ENCODE peak calls at places on chromosomes 16 and 17, in nine cellular contexts. W is testis, R is H54, V is H1, A is A549, C is lower leg skin, B is IMR-90, F is heart left ventricle, I is sigmoid colon. N is an unnamed sample.

GRCh38 chr17:16919663-16920627 is 52.0 kb downstream of the TNFRSF13B start:
- DNase-seq in F (no peak), R (no peak), B (no peak), A (no peak), V (no peak), C (no peak), I (no peak), W (no peak), N (no peak)

GRCh38 chr16:68128577-68129305 is 43.6 kb downstream of the NFATC3 start:
- DNase-seq in R (no peak), V (no peak), A (no peak), C (no peak), I (no peak), F (no peak), W (no peak), B (peak; percentile 4), N (no peak)

GRCh38 chr17:34645636-34646035 is 66.3 kb downstream of the TMEM132E start:
- DNase-seq in C (no peak), W (no peak), V (no peak), A (no peak), R (no peak), I (no peak), B (no peak), F (no peak), N (no peak)

GRCh38 chr17:70483624-70484023 is 314.3 kb downstream of the KCNJ2 start:
- DNase-seq in F (no peak), B (no peak), C (no peak), V (no peak), W (no peak), I (no peak), A (no peak), R (no peak), N (no peak)

GRCh38 chr17:18859256-18859655 is 1.3 kb downstream of the PRPSAP2 start:
- DNase-seq in B (peak; percentile 73), A (no peak), C (no peak), V (no peak), I (no peak), W (no peak), R (no peak), F (no peak), N (no peak)

GRCh38 chr17:75854111-75854748 is 905 bp downstream of the WBP2 start:
- DNase-seq in A (peak; percentile 80), V (no peak), B (peak; percentile 57), R (peak; percentile 92), W (peak; percentile 58), I (peak; percentile 81), C (no peak), F (no peak), N (peak; percentile 69)

GRCh38 chr16:49504023-49504364 is 130.4 kb downstream of the C16orf78 start:
- DNase-seq in A (no peak), C (no peak), F (no peak), B (no peak), I (no peak), R (no peak), W (no peak), V (no peak), N (no peak)

GRCh38 chr16:46757339-46758050 is 9.4 kb upstream of the MYLK3 start:
- DNase-seq in B (peak; percentile 7), C (no peak), I (no peak), F (peak; percentile 84), R (no peak), W (no peak), V (no peak), A (no peak), N (no peak)

GRCh38 chr17:50184611-50185398 is 16.6 kb downstream of the COL1A1 start:
- DNase-seq in F (no peak), C (peak; percentile 90), I (peak; percentile 92), W (peak; percentile 44), R (no peak), B (peak; percentile 62), A (no peak), V (no peak), N (no peak)

GRCh38 chr17:40561871-40562611 is 3.2 kb downstream of the CCR7 start:
- DNase-seq in C (no peak), A (no peak), B (no peak), F (no peak), V (no peak), W (no peak), R (no peak), I (no peak), N (peak; percentile 7)

GRCh38 chr17:54666559-54666958 is 234.1 kb upstream of the TOM1L1 start:
- DNase-seq in W (no peak), B (no peak), C (no peak), I (no peak), F (no peak), R (no peak), A (no peak), V (no peak), N (no peak)

GRCh38 chr17:57243171-57243622 is 13.1 kb upstream of the MSI2 start:
- DNase-seq in I (peak; percentile 81), B (peak; percentile 60), V (peak; percentile 47), A (peak; percentile 88), R (peak; percentile 74), F (peak; percentile 73), W (peak; percentile 77), C (peak; percentile 47), N (peak; percentile 73)

GRCh38 chr17:57505841-57506240 is 239.3 kb downstream of the CCDC182 start:
- DNase-seq in V (no peak), R (no peak), I (no peak), W (no peak), C (no peak), A (no peak), F (no peak), B (no peak), N (no peak)

GRCh38 chr17:43750154-43750553 is 8.4 kb downstream of the SOST start:
- DNase-seq in B (no peak), C (no peak), V (no peak), I (no peak), R (no peak), A (no peak), W (no peak), F (no peak), N (no peak)

GRCh38 chr16:86231996-86232350 is 278.4 kb upstream of the FOXF1 start:
- DNase-seq in I (peak; percentile 28), V (no peak), F (no peak), W (no peak), R (no peak), A (no peak), C (no peak), B (no peak), N (peak; percentile 2)

GRCh38 chr16:67116388-67117311 is 6.9 kb downstream of the PHAF1 start:
- DNase-seq in A (no peak), R (no peak), F (no peak), C (no peak), B (no peak), W (no peak), V (no peak), I (peak; percentile 10), N (no peak)

GRCh38 chr16:23679274-23679985 is 741 bp downstream of the PLK1 start:
- DNase-seq in A (peak; percentile 80), F (no peak), W (no peak), V (no peak), C (no peak), B (peak; percentile 57), R (peak; percentile 43), I (no peak), N (no peak)

GRCh38 chr16:282944-283744 is at the start of gene PDIA2:
- DNase-seq in R (no peak), F (no peak), W (no peak), V (no peak), C (no peak), B (no peak), A (no peak), I (no peak), N (peak; percentile 92)

GRCh38 chr16:82034981-82035612 is at the start of gene HSD17B2:
- DNase-seq in B (peak; percentile 7), A (peak; percentile 21), F (no peak), W (no peak), I (no peak), C (no peak), V (no peak), R (no peak), N (no peak)
- TF ChIP-seq POLR2A in B (no peak), A (no peak), F (no peak), W (no peak), I (no peak), C (no peak), V (no peak), R (no peak), N (no peak)

DNA sequence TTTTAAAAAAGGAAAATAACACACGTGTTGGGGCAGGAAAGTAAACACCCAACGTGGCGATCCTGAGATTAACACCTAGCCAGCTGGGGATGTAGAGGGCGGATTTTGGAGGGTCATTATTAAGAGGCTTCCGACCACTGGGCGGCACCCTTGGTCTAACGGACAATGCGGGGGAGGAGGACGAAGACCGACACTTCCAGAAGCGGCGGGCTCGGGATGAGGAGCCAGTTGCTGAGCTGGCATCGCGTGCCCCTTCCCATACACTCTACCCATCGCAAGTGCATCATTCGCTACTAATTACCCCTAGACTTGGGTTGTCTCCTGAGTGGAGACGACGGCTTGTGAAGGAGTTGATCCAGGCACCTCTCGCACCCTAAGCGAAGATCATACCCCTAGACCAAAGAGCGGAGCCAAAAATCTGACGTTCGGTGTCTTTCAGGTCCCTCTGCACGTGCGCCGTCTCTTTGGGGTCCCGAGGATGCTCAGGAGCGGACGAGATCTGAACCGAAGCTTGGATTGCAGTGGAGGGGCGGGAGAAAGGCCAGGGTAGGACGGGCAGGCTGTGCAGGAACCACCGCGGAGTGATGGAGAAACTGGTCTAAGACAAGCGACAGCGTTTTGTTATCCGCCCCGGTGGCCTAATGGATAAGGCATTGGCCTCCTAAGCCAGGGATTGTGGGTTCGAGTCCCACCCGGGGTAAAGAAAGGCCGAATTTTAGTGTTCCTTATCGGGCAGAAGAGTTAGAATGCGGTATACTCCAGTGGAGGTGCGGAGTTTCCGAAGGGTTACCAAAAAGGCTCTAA is 17.6 kb downstream of the ZNF213 start:
- DNase-seq in F (peak; percentile 87), C (peak; percentile 94), B (peak; percentile 90), V (peak; percentile 88), W (peak; percentile 94), I (peak; percentile 96), A (peak; percentile 78), R (peak; percentile 67), N (peak; percentile 93)
- TF ChIP-seq POLR2A in F (no peak), C (no peak), B (no peak), V (no peak), W (no peak), I (no peak), A (no peak), R (no peak), N (no peak)

DNA sequence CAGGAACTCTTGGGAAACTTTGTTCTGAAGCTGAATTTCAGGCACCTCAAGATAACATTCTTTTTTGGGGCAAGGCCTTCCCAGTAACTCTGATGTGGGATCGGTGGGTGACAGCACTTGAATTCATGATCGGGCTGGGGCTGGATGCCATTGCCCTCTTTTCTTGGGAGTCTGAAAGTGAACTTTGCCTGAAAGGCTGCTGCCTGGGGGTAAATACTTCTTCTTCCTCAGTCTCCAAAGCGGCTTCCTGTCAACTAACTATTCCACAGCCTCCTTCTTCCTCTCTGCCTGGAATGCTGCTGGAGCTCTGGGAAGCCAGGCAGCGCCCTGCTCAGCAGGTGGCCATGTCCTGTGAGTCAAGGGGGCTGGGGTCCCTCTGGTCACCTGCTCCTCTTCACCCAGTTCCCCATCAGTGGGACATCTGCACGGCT is 79.5 kb downstream of the WIPI1 start:
- DNase-seq in F (no peak), I (no peak), V (no peak), C (no peak), A (no peak), R (no peak), B (no peak), W (peak; percentile 14), N (no peak)
- TF ChIP-seq POLR2A in F (no peak), I (no peak), V (no peak), C (no peak), A (no peak), R (no peak), B (no peak), W (no peak), N (no peak)

GRCh38 chr17:29760279-29760721 is 137.6 kb upstream of the CORO6 start:
- DNase-seq in W (no peak), B (peak; percentile 39), F (no peak), R (no peak), V (no peak), A (peak; percentile 14), I (no peak), C (no peak), N (no peak)
- TF ChIP-seq POLR2A in W (no peak), B (no peak), F (no peak), R (no peak), V (no peak), A (no peak), I (no peak), C (no peak), N (no peak)

N was measured in body of pancreas.